ENCODE peak calls at places on chromosomes 2 and 18, in four cellular contexts. T is hepatocyte, Y is astrocyte, D is A673. M is an unnamed sample.

GRCh38 chr2:157087373-157088005 is 170.0 kb upstream of the GALNT5 start:
- DNase-seq in T (no peak), Y (peak), D (no peak), M (peak)

GRCh38 chr2:112629224-112629623 is 16.5 kb upstream of the SLC20A1 start:
- DNase-seq in T (no peak), Y (no peak), D (no peak), M (no peak)

GRCh38 chr2:60957643-60958042 is 59.9 kb upstream of the PEX13 start:
- DNase-seq in T (no peak), Y (no peak), D (no peak), M (no peak)

GRCh38 chr18:28960146-28960545 is 783.2 kb upstream of the CDH2 start:
- DNase-seq in T (no peak), Y (peak), D (no peak), M (peak)

GRCh38 chr18:59514193-59514592 is 155.1 kb upstream of the LMAN1 start:
- DNase-seq in T (peak), Y (peak), D (no peak), M (peak)

GRCh38 chr18:74718312-74718711 is 120.6 kb downstream of the ZNF407 start:
- DNase-seq in T (no peak), Y (no peak), D (no peak), M (no peak)

GRCh38 chr2:30208453-30208852 is 22.9 kb upstream of the LBH start:
- DNase-seq in T (peak), Y (peak), D (peak), M (peak)

GRCh38 chr18:59070181-59070912 is 69.3 kb upstream of the SEC11C start:
- DNase-seq in T (peak), Y (peak), D (peak), M (peak)

GRCh38 chr2:190835303-190835930 is 45.2 kb upstream of the GLS start:
- DNase-seq in T (peak), Y (peak), D (no peak), M (peak)

GRCh38 chr2:106948550-106948949 is 62.6 kb upstream of the ST6GAL2 start:
- DNase-seq in T (no peak), Y (peak), D (no peak), M (no peak)

GRCh38 chr2:190318514-190318913 is 1.1 kb downstream of the HIBCH start:
- DNase-seq in T (no peak), Y (no peak), D (no peak), M (peak)

GRCh38 chr2:17136231-17136630 is 382.0 kb downstream of the RAD51AP2 start:
- DNase-seq in T (no peak), Y (no peak), D (no peak), M (no peak)

GRCh38 chr2:239577913-239578312 is 177.1 kb upstream of the HDAC4 start:
- DNase-seq in T (peak), Y (no peak), D (no peak), M (no peak)

GRCh38 chr2:42218712-42219111 is 49.6 kb downstream of the EML4 start:
- DNase-seq in T (no peak), Y (no peak), D (no peak), M (no peak)

GRCh38 chr2:98936917-98937351 is 909 bp upstream of the CRACDL start:
- DNase-seq in T (no peak), Y (no peak), D (no peak), M (no peak)
- H3K4me3 ChIP-seq in T (no peak), Y (no peak), D (no peak), M (peak)

DNA sequence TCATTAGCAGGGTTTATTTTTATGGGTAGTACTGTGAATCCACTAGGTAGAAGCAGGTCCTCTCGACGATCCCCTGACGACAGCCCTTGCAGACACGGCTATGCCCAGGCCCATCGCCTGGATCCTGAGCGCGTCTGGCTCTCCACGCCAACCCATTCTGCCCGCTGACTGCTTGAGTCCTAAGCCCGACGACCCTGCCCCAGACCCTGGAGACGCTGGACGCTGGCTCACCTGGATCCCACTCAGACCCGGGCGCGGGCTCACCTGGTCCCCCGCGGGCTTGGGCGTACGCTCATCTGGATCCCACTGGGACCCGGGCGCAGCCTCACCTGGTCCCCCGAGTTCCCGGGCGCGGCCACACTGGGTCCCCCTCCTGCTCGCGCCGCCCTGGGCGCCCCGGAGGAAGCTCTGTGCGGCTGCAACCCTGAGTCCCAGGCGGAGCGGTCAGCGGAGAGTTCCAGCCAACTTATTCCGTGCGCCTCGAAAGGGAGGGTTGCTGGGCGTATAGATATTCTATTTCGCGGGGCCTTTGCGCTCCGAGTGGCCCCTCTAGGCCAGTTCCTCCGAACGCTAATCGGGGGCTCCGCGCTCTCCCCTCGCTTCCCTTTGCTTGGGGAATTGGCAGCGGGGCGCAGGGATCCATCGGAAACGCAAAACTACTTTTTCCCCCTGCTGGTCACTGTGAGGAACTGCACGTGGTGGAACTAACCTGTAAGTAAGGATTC is 22.4 kb upstream of the RMP24 start:
- DNase-seq in T (peak), Y (peak), D (peak), M (peak)
- TF ChIP-seq EZH2 in T (no peak), Y (no peak), D (no peak), M (no peak)

GRCh38 chr2:74836675-74837401 is 2.9 kb downstream of the HK2 start:
- DNase-seq in T (no peak), Y (no peak), D (no peak), M (peak)
- H3K4me3 ChIP-seq in T (no peak), Y (no peak), D (peak), M (peak)

GRCh38 chr2:144516981-144517824 is 2.7 kb downstream of the ZEB2 start:
- DNase-seq in T (peak), Y (peak), D (peak), M (peak)
- TF ChIP-seq EZH2 in T (no peak), Y (no peak), D (no peak), M (no peak)

GRCh38 chr2:237597680-237598145 is 7.2 kb upstream of the RAB17 start:
- DNase-seq in T (no peak), Y (no peak), D (no peak), M (no peak)

GRCh38 chr2:237600205-237600846 is 9.8 kb upstream of the RAB17 start:
- DNase-seq in T (peak), Y (no peak), D (peak), M (peak)

GRCh38 chr2:237598468-237599208 is 8.1 kb upstream of the RAB17 start:
- DNase-seq in T (no peak), Y (no peak), D (no peak), M (no peak)

GRCh38 chr2:237601453-237602116 is 11.1 kb upstream of the RAB17 start:
- DNase-seq in T (peak), Y (no peak), D (no peak), M (no peak)

GRCh38 chr2:237599465-237600110 is 9.1 kb upstream of the RAB17 start:
- DNase-seq in T (no peak), Y (no peak), D (no peak), M (no peak)
- H3K4me3 ChIP-seq in T (no peak), Y (no peak), D (no peak), M (peak)

DNA sequence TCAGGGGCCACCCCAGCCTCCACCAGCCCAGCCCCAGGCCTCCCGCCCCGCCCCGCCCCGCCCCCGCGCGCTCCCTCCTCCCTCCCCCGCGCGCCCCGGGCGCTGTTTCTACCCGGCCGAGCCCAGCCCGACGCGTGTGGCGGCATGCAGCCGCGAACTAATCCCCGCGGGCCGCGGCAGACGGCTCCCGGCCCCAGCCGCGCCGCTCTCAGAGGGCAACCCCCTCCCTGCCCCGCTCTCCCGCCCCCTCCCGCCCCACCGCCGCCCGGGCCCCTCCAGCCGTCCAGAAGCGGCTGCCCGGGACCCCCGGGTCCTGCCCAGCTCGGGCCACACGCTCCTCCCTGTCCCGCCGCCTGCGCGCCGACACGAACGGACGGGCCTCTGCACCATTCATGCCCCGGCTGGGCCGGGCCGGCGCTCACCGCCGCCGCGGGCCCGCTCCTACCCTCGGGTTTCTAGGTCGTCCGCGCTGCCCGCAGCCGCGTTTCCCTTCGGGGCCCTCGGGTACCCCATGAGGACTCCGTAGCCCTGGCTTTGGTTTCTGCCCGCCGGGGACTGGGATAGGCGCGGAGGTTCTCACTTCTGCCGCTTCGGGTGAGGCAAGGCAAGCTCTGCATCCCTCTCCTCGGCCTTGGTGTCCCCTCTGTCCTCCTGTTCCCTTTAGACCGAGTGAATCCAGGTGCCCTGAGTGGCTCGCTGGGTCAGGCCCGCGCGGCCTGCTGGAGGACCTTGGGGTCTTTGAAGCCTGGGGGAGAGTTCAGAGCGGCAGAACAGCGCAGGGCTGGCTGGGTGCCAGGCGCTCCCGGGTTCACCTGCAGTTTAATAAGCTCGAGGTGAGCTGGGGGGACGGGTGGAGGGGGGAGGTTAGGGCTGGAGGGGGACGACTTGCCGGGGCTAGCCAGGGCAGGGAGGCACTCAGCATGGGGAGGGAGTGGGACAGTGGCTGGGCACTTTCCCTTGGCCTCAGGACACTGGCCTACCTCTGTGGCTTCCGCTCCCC is 3.1 kb downstream of the WNT10A start:
- DNase-seq in T (peak), Y (no peak), D (no peak), M (peak)
- TF ChIP-seq EZH2 in T (no peak), Y (peak), D (no peak), M (no peak)

M was measured in GM23248.